ENCODE peak calls at places on chromosomes 11 and 22, in six cellular contexts. One of them, this sample, is unnamed.

GRCh38 chr11:11028017-11028692 is 170.3 kb upstream of the ZBED5 start:
- DNase-seq in NCI-H2227 treated with DMSO at 0.1 percent for 48 hours: peak
- DNase-seq in mesendoderm: peak
- DNase-seq in naive thymus-derived CD8-positive, alpha-beta T cell: peak
- DNase-seq in NCI-H82: peak
- DNase-seq in epithelial cell of esophagus: peak
- DNase-seq in this sample: no peak

GRCh38 chr11:34380696-34381095 is 22.9 kb upstream of the ABTB2 start:
- DNase-seq in mesendoderm: no peak
- DNase-seq in naive thymus-derived CD8-positive, alpha-beta T cell: no peak
- DNase-seq in NCI-H2227 treated with DMSO at 0.1 percent for 48 hours: no peak
- DNase-seq in epithelial cell of esophagus: peak
- DNase-seq in NCI-H82: no peak
- DNase-seq in this sample: no peak

GRCh38 chr22:49827307-49827852 is 293 bp downstream of the BRD1 start:
- DNase-seq in naive thymus-derived CD8-positive, alpha-beta T cell: no peak
- DNase-seq in epithelial cell of esophagus: peak
- DNase-seq in NCI-H82: no peak
- DNase-seq in mesendoderm: no peak
- DNase-seq in NCI-H2227 treated with DMSO at 0.1 percent for 48 hours: no peak
- DNase-seq in this sample: no peak

GRCh38 chr11:117221775-117222517 is 9.9 kb downstream of the PCSK7 start:
- DNase-seq in naive thymus-derived CD8-positive, alpha-beta T cell: no peak
- DNase-seq in NCI-H82: no peak
- DNase-seq in epithelial cell of esophagus: peak
- DNase-seq in NCI-H2227 treated with DMSO at 0.1 percent for 48 hours: no peak
- DNase-seq in mesendoderm: no peak
- DNase-seq in this sample: no peak

GRCh38 chr22:40273319-40273718 is 73.0 kb upstream of the ADSL start:
- DNase-seq in naive thymus-derived CD8-positive, alpha-beta T cell: no peak
- DNase-seq in epithelial cell of esophagus: no peak
- DNase-seq in mesendoderm: no peak
- DNase-seq in NCI-H82: no peak
- DNase-seq in NCI-H2227 treated with DMSO at 0.1 percent for 48 hours: no peak
- DNase-seq in this sample: no peak

GRCh38 chr22:29768052-29768680 is 997 bp downstream of the UQCR10 start:
- DNase-seq in naive thymus-derived CD8-positive, alpha-beta T cell: no peak
- DNase-seq in mesendoderm: no peak
- DNase-seq in epithelial cell of esophagus: no peak
- DNase-seq in NCI-H2227 treated with DMSO at 0.1 percent for 48 hours: no peak
- DNase-seq in NCI-H82: no peak
- DNase-seq in this sample: no peak

GRCh38 chr11:117822031-117822521 is 2.5 kb downstream of the FXYD2 start:
- DNase-seq in mesendoderm: peak
- DNase-seq in epithelial cell of esophagus: peak
- DNase-seq in NCI-H82: peak
- DNase-seq in NCI-H2227 treated with DMSO at 0.1 percent for 48 hours: no peak
- DNase-seq in naive thymus-derived CD8-positive, alpha-beta T cell: peak
- DNase-seq in this sample: no peak

GRCh38 chr11:65380460-65381126 is 1.9 kb downstream of the SLC25A45 start:
- DNase-seq in NCI-H2227 treated with DMSO at 0.1 percent for 48 hours: no peak
- DNase-seq in naive thymus-derived CD8-positive, alpha-beta T cell: no peak
- DNase-seq in NCI-H82: no peak
- DNase-seq in mesendoderm: no peak
- DNase-seq in epithelial cell of esophagus: no peak
- DNase-seq in this sample: no peak

GRCh38 chr22:45069925-45070324 is 60.1 kb upstream of the PHF21B start:
- DNase-seq in epithelial cell of esophagus: peak
- DNase-seq in naive thymus-derived CD8-positive, alpha-beta T cell: no peak
- DNase-seq in NCI-H82: no peak
- DNase-seq in NCI-H2227 treated with DMSO at 0.1 percent for 48 hours: no peak
- DNase-seq in mesendoderm: no peak
- DNase-seq in this sample: no peak

GRCh38 chr11:67287355-67288197 is 1.5 kb upstream of the ANKRD13D start:
- DNase-seq in epithelial cell of esophagus: no peak
- DNase-seq in NCI-H82: no peak
- DNase-seq in mesendoderm: no peak
- DNase-seq in NCI-H2227 treated with DMSO at 0.1 percent for 48 hours: no peak
- DNase-seq in naive thymus-derived CD8-positive, alpha-beta T cell: no peak
- DNase-seq in this sample: no peak

GRCh38 chr11:74307409-74307808 is 4.0 kb downstream of the P4HA3 start:
- DNase-seq in mesendoderm: no peak
- DNase-seq in NCI-H2227 treated with DMSO at 0.1 percent for 48 hours: no peak
- DNase-seq in NCI-H82: no peak
- DNase-seq in epithelial cell of esophagus: no peak
- DNase-seq in naive thymus-derived CD8-positive, alpha-beta T cell: no peak
- DNase-seq in this sample: no peak

GRCh38 chr11:38646382-38646781 is 2048.3 kb upstream of the RAG2 start:
- DNase-seq in naive thymus-derived CD8-positive, alpha-beta T cell: no peak
- DNase-seq in NCI-H82: no peak
- DNase-seq in mesendoderm: no peak
- DNase-seq in NCI-H2227 treated with DMSO at 0.1 percent for 48 hours: no peak
- DNase-seq in epithelial cell of esophagus: no peak
- DNase-seq in this sample: no peak

GRCh38 chr22:40436460-40437431 is 66.4 kb downstream of the SGSM3 start:
- DNase-seq in NCI-H2227 treated with DMSO at 0.1 percent for 48 hours: peak
- DNase-seq in mesendoderm: peak
- DNase-seq in naive thymus-derived CD8-positive, alpha-beta T cell: no peak
- DNase-seq in NCI-H82: peak
- DNase-seq in epithelial cell of esophagus: peak
- DNase-seq in this sample: no peak

GRCh38 chr11:121244861-121245260 is 47.7 kb upstream of the SC5D start:
- DNase-seq in NCI-H82: no peak
- DNase-seq in naive thymus-derived CD8-positive, alpha-beta T cell: no peak
- DNase-seq in mesendoderm: no peak
- DNase-seq in NCI-H2227 treated with DMSO at 0.1 percent for 48 hours: no peak
- DNase-seq in epithelial cell of esophagus: peak
- DNase-seq in this sample: no peak

GRCh38 chr11:116122697-116123472 is 618.7 kb upstream of the CADM1 start:
- DNase-seq in epithelial cell of esophagus: no peak
- DNase-seq in naive thymus-derived CD8-positive, alpha-beta T cell: no peak
- DNase-seq in NCI-H2227 treated with DMSO at 0.1 percent for 48 hours: no peak
- DNase-seq in NCI-H82: no peak
- DNase-seq in mesendoderm: no peak
- DNase-seq in this sample: no peak

GRCh38 chr22:45320326-45320976 is 10.7 kb downstream of the FAM118A start:
- DNase-seq in naive thymus-derived CD8-positive, alpha-beta T cell: no peak
- DNase-seq in mesendoderm: no peak
- DNase-seq in epithelial cell of esophagus: no peak
- DNase-seq in NCI-H82: no peak
- DNase-seq in NCI-H2227 treated with DMSO at 0.1 percent for 48 hours: no peak
- DNase-seq in this sample: no peak

GRCh38 chr11:117851091-117851490 is 25.4 kb downstream of the FXYD6 start:
- DNase-seq in mesendoderm: peak
- DNase-seq in naive thymus-derived CD8-positive, alpha-beta T cell: no peak
- DNase-seq in NCI-H2227 treated with DMSO at 0.1 percent for 48 hours: peak
- DNase-seq in NCI-H82: no peak
- DNase-seq in epithelial cell of esophagus: no peak
- DNase-seq in this sample: no peak

GRCh38 chr11:68345776-68346728 is 33.7 kb downstream of the LRP5 start:
- DNase-seq in epithelial cell of esophagus: no peak
- DNase-seq in NCI-H82: no peak
- DNase-seq in NCI-H2227 treated with DMSO at 0.1 percent for 48 hours: no peak
- DNase-seq in naive thymus-derived CD8-positive, alpha-beta T cell: no peak
- DNase-seq in mesendoderm: no peak
- DNase-seq in this sample: no peak

GRCh38 chr11:30855383-30856006 is 269.3 kb upstream of the MPPED2 start:
- DNase-seq in naive thymus-derived CD8-positive, alpha-beta T cell: no peak
- DNase-seq in epithelial cell of esophagus: peak
- DNase-seq in mesendoderm: no peak
- DNase-seq in NCI-H2227 treated with DMSO at 0.1 percent for 48 hours: peak
- DNase-seq in NCI-H82: peak
- DNase-seq in this sample: no peak

GRCh38 chr22:32695451-32695891 is 106.0 kb upstream of the TIMP3 start:
- DNase-seq in naive thymus-derived CD8-positive, alpha-beta T cell: no peak
- DNase-seq in mesendoderm: peak
- DNase-seq in NCI-H82: no peak
- DNase-seq in epithelial cell of esophagus: peak
- DNase-seq in NCI-H2227 treated with DMSO at 0.1 percent for 48 hours: no peak
- DNase-seq in this sample: no peak

GRCh38 chr11:119222308-119222707 is 16.2 kb downstream of the CBL start:
- DNase-seq in naive thymus-derived CD8-positive, alpha-beta T cell: no peak
- DNase-seq in NCI-H2227 treated with DMSO at 0.1 percent for 48 hours: peak
- DNase-seq in epithelial cell of esophagus: no peak
- DNase-seq in NCI-H82: no peak
- DNase-seq in mesendoderm: no peak
- DNase-seq in this sample: no peak

GRCh38 chr11:126843096-126843495 is 157.5 kb downstream of the KIRREL3 start:
- DNase-seq in NCI-H82: no peak
- DNase-seq in mesendoderm: no peak
- DNase-seq in epithelial cell of esophagus: no peak
- DNase-seq in naive thymus-derived CD8-positive, alpha-beta T cell: no peak
- DNase-seq in NCI-H2227 treated with DMSO at 0.1 percent for 48 hours: no peak
- DNase-seq in this sample: no peak

GRCh38 chr11:111303476-111303875 is 5.1 kb downstream of the POU2AF3 start:
- DNase-seq in NCI-H2227 treated with DMSO at 0.1 percent for 48 hours: no peak
- DNase-seq in epithelial cell of esophagus: peak
- DNase-seq in mesendoderm: no peak
- DNase-seq in naive thymus-derived CD8-positive, alpha-beta T cell: no peak
- DNase-seq in NCI-H82: peak
- DNase-seq in this sample: peak

GRCh38 chr11:16611395-16612233 is 126.8 kb upstream of the C11orf58 start:
- DNase-seq in NCI-H2227 treated with DMSO at 0.1 percent for 48 hours: peak
- DNase-seq in NCI-H82: peak
- DNase-seq in naive thymus-derived CD8-positive, alpha-beta T cell: no peak
- DNase-seq in epithelial cell of esophagus: no peak
- DNase-seq in mesendoderm: peak
- DNase-seq in this sample: no peak

GRCh38 chr22:30170126-30170525 is 76.4 kb downstream of the LIF start:
- DNase-seq in epithelial cell of esophagus: no peak
- DNase-seq in mesendoderm: no peak
- DNase-seq in naive thymus-derived CD8-positive, alpha-beta T cell: no peak
- DNase-seq in NCI-H2227 treated with DMSO at 0.1 percent for 48 hours: no peak
- DNase-seq in NCI-H82: no peak
- DNase-seq in this sample: no peak

GRCh38 chr11:1252371-1253102 is 29.7 kb downstream of the MUC5B start:
- DNase-seq in mesendoderm: no peak
- DNase-seq in NCI-H2227 treated with DMSO at 0.1 percent for 48 hours: no peak
- DNase-seq in epithelial cell of esophagus: no peak
- DNase-seq in naive thymus-derived CD8-positive, alpha-beta T cell: no peak
- DNase-seq in NCI-H82: no peak
- DNase-seq in this sample: no peak

GRCh38 chr11:57792870-57793269 is 31.3 kb downstream of the CTNND1 start:
- DNase-seq in NCI-H82: no peak
- DNase-seq in naive thymus-derived CD8-positive, alpha-beta T cell: no peak
- DNase-seq in NCI-H2227 treated with DMSO at 0.1 percent for 48 hours: no peak
- DNase-seq in mesendoderm: no peak
- DNase-seq in epithelial cell of esophagus: peak
- DNase-seq in this sample: no peak

GRCh38 chr11:20474176-20474950 is 86.8 kb downstream of the PRMT3 start:
- DNase-seq in NCI-H82: peak
- DNase-seq in mesendoderm: peak
- DNase-seq in naive thymus-derived CD8-positive, alpha-beta T cell: no peak
- DNase-seq in epithelial cell of esophagus: peak
- DNase-seq in NCI-H2227 treated with DMSO at 0.1 percent for 48 hours: no peak
- DNase-seq in this sample: no peak

GRCh38 chr11:102989379-102990047 is 34.0 kb upstream of the MMP13 start:
- DNase-seq in mesendoderm: no peak
- DNase-seq in naive thymus-derived CD8-positive, alpha-beta T cell: no peak
- DNase-seq in NCI-H82: no peak
- DNase-seq in NCI-H2227 treated with DMSO at 0.1 percent for 48 hours: no peak
- DNase-seq in epithelial cell of esophagus: no peak
- DNase-seq in this sample: no peak

GRCh38 chr22:31929126-31929928 is 15.0 kb upstream of the YWHAH start:
- DNase-seq in mesendoderm: no peak
- DNase-seq in NCI-H2227 treated with DMSO at 0.1 percent for 48 hours: no peak
- DNase-seq in epithelial cell of esophagus: no peak
- DNase-seq in naive thymus-derived CD8-positive, alpha-beta T cell: no peak
- DNase-seq in NCI-H82: peak
- DNase-seq in this sample: no peak

GRCh38 chr22:26907366-26907765 is 250.0 kb downstream of the MIAT start:
- DNase-seq in naive thymus-derived CD8-positive, alpha-beta T cell: no peak
- DNase-seq in NCI-H2227 treated with DMSO at 0.1 percent for 48 hours: no peak
- DNase-seq in mesendoderm: no peak
- DNase-seq in NCI-H82: no peak
- DNase-seq in epithelial cell of esophagus: no peak
- DNase-seq in this sample: no peak

GRCh38 chr11:83599066-83599465 is 312.9 kb upstream of the CCDC90B start:
- DNase-seq in NCI-H2227 treated with DMSO at 0.1 percent for 48 hours: no peak
- DNase-seq in epithelial cell of esophagus: no peak
- DNase-seq in mesendoderm: peak
- DNase-seq in naive thymus-derived CD8-positive, alpha-beta T cell: no peak
- DNase-seq in NCI-H82: no peak
- DNase-seq in this sample: no peak

GRCh38 chr11:86041975-86042378 is 26.9 kb downstream of the PICALM start:
- DNase-seq in mesendoderm: peak
- DNase-seq in naive thymus-derived CD8-positive, alpha-beta T cell: peak
- DNase-seq in epithelial cell of esophagus: peak
- DNase-seq in NCI-H2227 treated with DMSO at 0.1 percent for 48 hours: peak
- DNase-seq in NCI-H82: peak
- DNase-seq in this sample: peak

GRCh38 chr22:18056161-18056666 is 21.6 kb upstream of the PEX26 start:
- DNase-seq in NCI-H82: no peak
- DNase-seq in epithelial cell of esophagus: peak
- DNase-seq in NCI-H2227 treated with DMSO at 0.1 percent for 48 hours: peak
- DNase-seq in naive thymus-derived CD8-positive, alpha-beta T cell: no peak
- DNase-seq in mesendoderm: no peak
- DNase-seq in this sample: no peak

GRCh38 chr11:83278351-83278750 is 7.8 kb downstream of the CCDC90B start:
- DNase-seq in mesendoderm: no peak
- DNase-seq in NCI-H82: no peak
- DNase-seq in NCI-H2227 treated with DMSO at 0.1 percent for 48 hours: no peak
- DNase-seq in epithelial cell of esophagus: no peak
- DNase-seq in naive thymus-derived CD8-positive, alpha-beta T cell: no peak
- DNase-seq in this sample: no peak

GRCh38 chr11:14242198-14242597 is 116.8 kb downstream of the RRAS2 start:
- DNase-seq in epithelial cell of esophagus: no peak
- DNase-seq in naive thymus-derived CD8-positive, alpha-beta T cell: no peak
- DNase-seq in mesendoderm: no peak
- DNase-seq in NCI-H2227 treated with DMSO at 0.1 percent for 48 hours: no peak
- DNase-seq in NCI-H82: no peak
- DNase-seq in this sample: no peak

This sample was measured in NCI-H1048.